ENCODE peak calls at places on chromosomes 5 and 9, in nine cellular contexts. S is breast epithelium, Z is heart right ventricle, E is left ventricle myocardium inferior, H is testis, U is SK-N-SH, W is K562, N is AG04450, M is endodermal cell. X is an unnamed sample.

GRCh38 chr5:72849546-72849945 is 33.1 kb downstream of the TNPO1 start:
- DNase-seq in S (no peak), Z (no peak), E (no peak), H (no peak), U (no peak), W (no peak), N (no peak), M (no peak), X (no peak)

GRCh38 chr5:167866797-167867196 is 424.6 kb upstream of the WWC1 start:
- DNase-seq in S (no peak), Z (no peak), E (no peak), H (no peak), U (no peak), W (no peak), N (no peak), M (no peak), X (no peak)

GRCh38 chr9:5610491-5610890 is 18.4 kb upstream of the RIC1 start:
- DNase-seq in S (no peak), Z (no peak), E (no peak), H (no peak), U (no peak), W (no peak), N (no peak), M (no peak), X (no peak)

GRCh38 chr5:38370341-38371100 is 112.2 kb downstream of the EGFLAM start:
- DNase-seq in S (no peak), Z (peak), E (peak), H (no peak), U (no peak), W (no peak), N (no peak), M (no peak), X (peak)

GRCh38 chr5:77839691-77840090 is 63.6 kb upstream of the TBCA start:
- DNase-seq in S (no peak), Z (no peak), E (no peak), H (no peak), U (no peak), W (no peak), N (no peak), M (no peak), X (no peak)

GRCh38 chr5:73031839-73032238 is 76.0 kb downstream of the FCHO2 start:
- DNase-seq in S (no peak), Z (peak), E (no peak), H (no peak), U (peak), W (no peak), N (peak), M (no peak), X (peak)

GRCh38 chr5:62315376-62316049 is 9.5 kb downstream of the KIF2A start:
- DNase-seq in S (no peak), Z (no peak), E (no peak), H (no peak), U (no peak), W (no peak), N (no peak), M (no peak), X (no peak)

GRCh38 chr5:50727149-50727496 is 60.7 kb downstream of the PARP8 start:
- DNase-seq in S (peak), Z (no peak), E (no peak), H (no peak), U (no peak), W (no peak), N (no peak), M (no peak), X (no peak)

GRCh38 chr5:14064841-14065240 is 78.3 kb upstream of the TRIO start:
- DNase-seq in S (no peak), Z (no peak), E (no peak), H (no peak), U (no peak), W (no peak), N (no peak), M (no peak), X (no peak)

GRCh38 chr5:106288977-106289376 is 1381.8 kb downstream of the EFNA5 start:
- DNase-seq in S (no peak), Z (no peak), E (no peak), H (no peak), U (no peak), W (no peak), N (no peak), M (no peak), X (no peak)

GRCh38 chr9:16825364-16825763 is 45.1 kb downstream of the BNC2 start:
- DNase-seq in S (no peak), Z (no peak), E (no peak), H (no peak), U (no peak), W (no peak), N (no peak), M (no peak), X (no peak)

GRCh38 chr9:97220894-97221477 is 86.5 kb upstream of the CCDC180 start:
- DNase-seq in S (no peak), Z (no peak), E (no peak), H (peak), U (peak), W (no peak), N (no peak), M (peak), X (no peak)

GRCh38 chr5:71922584-71923106 is 184.6 kb upstream of the MAP1B start:
- DNase-seq in S (no peak), Z (no peak), E (no peak), H (no peak), U (no peak), W (no peak), N (no peak), M (peak), X (no peak)

GRCh38 chr9:129281506-129282145 is 103.6 kb upstream of the IER5L start:
- DNase-seq in S (peak), Z (no peak), E (no peak), H (peak), U (no peak), W (no peak), N (no peak), M (peak), X (peak)

GRCh38 chr9:73719660-73720059 is 568.0 kb downstream of the ANXA1 start:
- DNase-seq in S (no peak), Z (no peak), E (no peak), H (no peak), U (no peak), W (no peak), N (no peak), M (no peak), X (no peak)

GRCh38 chr5:149358294-149358651 is 427 bp downstream of the PCYOX1L start:
- DNase-seq in S (no peak), Z (peak), E (peak), H (peak), U (peak), W (no peak), N (no peak), M (no peak), X (peak)

GRCh38 chr9:134847752-134848432 is 32.7 kb upstream of the FCN2 start:
- DNase-seq in S (no peak), Z (no peak), E (no peak), H (no peak), U (no peak), W (no peak), N (no peak), M (no peak), X (no peak)

GRCh38 chr5:167582263-167582662 is 709.2 kb upstream of the WWC1 start:
- DNase-seq in S (no peak), Z (no peak), E (no peak), H (no peak), U (peak), W (no peak), N (no peak), M (no peak), X (no peak)

GRCh38 chr5:159507055-159507454 is 176.8 kb upstream of the IL12B start:
- DNase-seq in S (no peak), Z (no peak), E (no peak), H (no peak), U (no peak), W (no peak), N (no peak), M (no peak), X (no peak)

GRCh38 chr5:159503236-159503635 is 172.9 kb upstream of the IL12B start:
- DNase-seq in S (no peak), Z (no peak), E (no peak), H (no peak), U (no peak), W (no peak), N (no peak), M (no peak), X (no peak)

GRCh38 chr5:159504106-159504856 is 174.0 kb upstream of the IL12B start:
- DNase-seq in S (no peak), Z (no peak), E (no peak), H (no peak), U (no peak), W (no peak), N (no peak), M (no peak), X (no peak)

GRCh38 chr5:159507661-159508060 is 177.4 kb upstream of the IL12B start:
- DNase-seq in S (no peak), Z (no peak), E (no peak), H (no peak), U (no peak), W (no peak), N (no peak), M (no peak), X (no peak)

GRCh38 chr5:159504857-159505304 is 174.6 kb upstream of the IL12B start:
- DNase-seq in S (no peak), Z (peak), E (peak), H (peak), U (no peak), W (no peak), N (peak), M (no peak), X (peak)
- H3K27ac ChIP-seq in S (peak), Z (peak), E (peak), H (peak), U (peak), W (no peak), N (peak), M (no peak), X (peak)

DNA sequence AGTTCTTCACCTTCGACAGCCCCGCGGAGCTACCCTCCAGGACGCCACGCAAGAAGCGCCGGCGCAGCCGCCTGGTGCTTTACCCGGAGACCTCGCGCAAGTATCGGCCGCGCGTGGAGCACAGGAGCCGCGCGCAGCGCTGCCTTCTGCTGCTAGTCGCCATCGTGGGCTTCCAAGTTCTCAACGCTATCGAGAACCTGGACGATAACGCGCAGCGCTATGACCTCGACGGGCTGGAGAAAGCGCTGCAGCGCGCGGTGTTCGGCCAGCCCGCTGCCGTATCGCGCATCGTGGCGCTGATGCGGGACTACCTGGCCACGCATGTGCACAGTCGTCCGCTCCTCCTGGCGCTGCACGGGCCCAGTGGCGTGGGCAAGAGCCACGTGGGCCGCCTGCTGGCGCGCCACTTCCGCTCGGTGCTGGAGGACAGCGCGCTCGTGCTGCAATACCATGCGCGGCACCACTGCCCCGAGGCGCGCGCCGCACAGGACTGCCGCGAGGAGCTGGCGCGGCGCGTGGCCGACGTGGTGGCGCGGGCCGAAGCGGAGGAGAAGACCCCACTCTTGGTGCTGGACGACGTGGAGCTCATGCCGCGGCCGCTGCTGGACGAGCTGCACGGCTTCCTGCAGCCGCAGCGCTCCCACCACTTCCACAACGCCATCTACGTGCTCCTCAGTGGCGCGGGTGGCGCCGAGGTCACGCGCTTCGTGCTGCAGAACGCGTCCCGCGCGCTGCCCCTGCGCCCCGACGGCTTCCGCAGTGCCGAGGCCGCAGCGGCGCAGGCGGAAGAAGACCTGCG is 1.6 kb downstream of the TOR4A start:
- DNase-seq in S (no peak), Z (no peak), E (no peak), H (no peak), U (peak), W (no peak), N (no peak), M (peak), X (no peak)
- H3K4me3 ChIP-seq in S (peak), Z (peak), E (peak), H (no peak), U (no peak), W (peak), N (peak), M (no peak), X (no peak)

GRCh38 chr5:16773990-16774389 is 157.2 kb upstream of the RETREG1 start:
- DNase-seq in S (no peak), Z (no peak), E (no peak), H (no peak), U (no peak), W (no peak), N (no peak), M (no peak), X (no peak)

GRCh38 chr5:16777432-16777831 is 158.7 kb downstream of the MYO10 start:
- DNase-seq in S (no peak), Z (no peak), E (no peak), H (no peak), U (no peak), W (no peak), N (no peak), M (no peak), X (no peak)

GRCh38 chr5:16776611-16777251 is 159.4 kb downstream of the MYO10 start:
- DNase-seq in S (peak), Z (peak), E (no peak), H (peak), U (no peak), W (no peak), N (no peak), M (peak), X (no peak)

GRCh38 chr5:16774806-16775205 is 158.0 kb upstream of the RETREG1 start:
- DNase-seq in S (no peak), Z (no peak), E (no peak), H (no peak), U (no peak), W (no peak), N (peak), M (no peak), X (no peak)
- H3K27ac ChIP-seq in S (no peak), Z (no peak), E (no peak), H (peak), U (no peak), W (no peak), N (peak), M (no peak), X (no peak)

DNA sequence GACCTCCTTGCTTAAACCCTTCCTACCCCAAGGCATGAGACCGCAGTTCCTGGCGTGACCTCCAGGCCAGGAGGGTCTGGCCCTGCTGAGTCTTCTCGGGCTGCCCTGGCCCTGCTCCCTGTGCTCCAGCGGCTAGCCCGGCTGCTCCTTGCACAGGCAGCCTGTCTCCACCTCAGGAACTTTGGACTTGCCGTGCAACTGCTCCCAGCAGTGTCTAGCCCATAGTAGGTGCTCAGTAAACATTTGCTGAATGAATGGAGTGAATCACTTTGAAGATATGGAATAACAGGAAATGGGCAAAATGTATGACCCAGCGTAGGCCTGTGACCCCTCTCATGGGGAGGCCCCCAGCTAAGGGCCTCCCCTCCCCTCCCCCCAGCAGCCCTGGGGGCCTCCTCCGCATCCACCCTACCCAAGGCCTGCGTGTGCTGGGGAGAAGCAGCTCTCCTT is 127.1 kb downstream of the ZNF354C start:
- DNase-seq in S (no peak), Z (no peak), E (no peak), H (no peak), U (no peak), W (no peak), N (no peak), M (peak), X (no peak)
- H3K4me3 ChIP-seq in S (no peak), Z (no peak), E (no peak), H (no peak), U (no peak), W (no peak), N (no peak), M (no peak), X (no peak)

DNA sequence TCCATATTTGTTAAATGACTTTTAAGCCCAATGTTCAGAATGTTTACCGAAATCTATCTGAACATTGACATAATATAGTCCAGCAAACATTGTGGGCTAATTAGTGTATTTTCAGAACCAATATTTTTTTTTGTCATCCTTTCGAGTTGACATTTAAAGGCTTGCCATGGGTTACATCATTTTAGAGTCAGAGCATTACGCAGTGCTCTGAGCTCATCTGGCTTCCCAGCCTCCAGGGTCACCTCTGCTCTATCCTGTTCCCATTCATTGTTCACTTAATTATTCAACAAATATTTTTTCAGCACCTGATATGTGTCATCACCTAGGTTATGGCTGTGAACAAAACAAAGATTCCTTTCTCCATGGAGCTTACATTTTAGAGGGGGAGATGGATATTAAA is 80.2 kb downstream of the SREK1 start:
- DNase-seq in S (no peak), Z (no peak), E (no peak), H (no peak), U (no peak), W (no peak), N (no peak), M (no peak), X (no peak)
- H3K27ac ChIP-seq in S (no peak), Z (no peak), E (no peak), H (no peak), U (no peak), W (no peak), N (no peak), M (no peak), X (no peak)

GRCh38 chr9:38423939-38424843 is at the start of gene IGFBPL1:
- DNase-seq in S (no peak), Z (no peak), E (no peak), H (peak), U (peak), W (no peak), N (no peak), M (peak), X (no peak)

GRCh38 chr9:38422555-38423245 is 1.6 kb downstream of the IGFBPL1 start:
- DNase-seq in S (no peak), Z (no peak), E (no peak), H (no peak), U (peak), W (no peak), N (no peak), M (peak), X (no peak)

GRCh38 chr9:38421498-38422211 is 2.6 kb downstream of the IGFBPL1 start:
- DNase-seq in S (no peak), Z (no peak), E (no peak), H (no peak), U (peak), W (no peak), N (no peak), M (peak), X (no peak)

GRCh38 chr9:38424918-38425317 is 664 bp upstream of the IGFBPL1 start:
- DNase-seq in S (no peak), Z (no peak), E (no peak), H (no peak), U (no peak), W (no peak), N (no peak), M (peak), X (no peak)

DNA sequence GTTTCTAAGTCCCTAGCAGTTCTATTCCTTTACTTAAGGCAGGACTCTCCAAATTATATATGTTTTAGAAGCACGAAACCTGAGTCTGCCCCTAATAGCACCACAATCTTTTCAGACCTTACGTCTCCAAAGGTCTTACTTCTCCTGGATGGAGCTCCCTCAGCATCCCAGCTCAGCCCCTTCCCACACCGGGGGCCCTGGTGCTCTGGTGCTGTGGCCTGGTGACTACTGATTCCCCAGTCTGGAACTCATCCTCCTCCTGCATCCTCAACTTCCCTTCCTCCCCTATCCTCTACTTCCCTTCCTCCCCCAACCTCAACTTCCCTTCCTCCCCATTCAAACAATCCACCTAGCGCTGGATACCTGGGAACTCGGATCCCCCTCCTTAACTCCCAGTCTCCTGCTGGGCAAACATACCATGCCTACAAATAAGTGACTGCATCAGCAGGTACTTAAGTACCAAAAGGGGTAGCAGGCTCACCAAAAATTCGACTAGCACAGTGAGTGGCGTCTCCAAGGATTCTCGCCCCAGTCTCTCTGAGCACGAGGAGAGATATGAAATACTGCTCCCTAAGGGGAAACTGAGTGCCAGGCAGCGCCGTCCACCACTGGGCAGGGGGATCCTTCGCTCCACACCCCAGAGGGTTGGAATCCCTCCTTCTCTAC is 848 bp downstream of the IGFBPL1 start:
- DNase-seq in S (no peak), Z (no peak), E (no peak), H (no peak), U (peak), W (no peak), N (no peak), M (peak), X (no peak)
- H3K4me3 ChIP-seq in S (peak), Z (no peak), E (peak), H (peak), U (peak), W (no peak), N (no peak), M (peak), X (no peak)

GRCh38 chr5:172556971-172557461 is 84.0 kb upstream of the NEURL1B start:
- DNase-seq in S (no peak), Z (peak), E (peak), H (peak), U (no peak), W (peak), N (no peak), M (no peak), X (peak)
- H3K27ac ChIP-seq in S (peak), Z (peak), E (peak), H (peak), U (no peak), W (no peak), N (no peak), M (peak), X (no peak)

GRCh38 chr9:92949266-92949982 is 2.1 kb downstream of the FGD3 start:
- DNase-seq in S (no peak), Z (no peak), E (no peak), H (no peak), U (no peak), W (no peak), N (no peak), M (no peak), X (no peak)
- H3K4me3 ChIP-seq in S (no peak), Z (no peak), E (no peak), H (no peak), U (no peak), W (no peak), N (no peak), M (no peak), X (no peak)

GRCh38 chr9:133140606-133141005 is 19.6 kb upstream of the RALGDS start:
- DNase-seq in S (no peak), Z (no peak), E (no peak), H (no peak), U (no peak), W (no peak), N (no peak), M (no peak), X (no peak)
- H3K27ac ChIP-seq in S (no peak), Z (peak), E (peak), H (no peak), U (no peak), W (peak), N (no peak), M (no peak), X (no peak)